ENCODE peak calls at places on chromosomes 12 and 14, in seven cellular contexts. One of them, this sample, is unnamed.

GRCh38 chr14:74941676-74942097 is 13.7 kb downstream of the PGF start:
- DNase-seq in CD4-positive, alpha-beta T cell: peak; percentile 46
- DNase-seq in MCF 10A: peak; percentile 35
- DNase-seq in transverse colon: peak; percentile 52
- DNase-seq in GM10248: peak; percentile 79
- DNase-seq in keratinocyte: no peak
- DNase-seq in lower lobe of right lung: peak; percentile 84
- DNase-seq in this sample: peak; percentile 71

GRCh38 chr12:145369-145960 is 68.5 kb downstream of the SLC6A12 start:
- DNase-seq in keratinocyte: no peak
- DNase-seq in CD4-positive, alpha-beta T cell: no peak
- DNase-seq in GM10248: no peak
- DNase-seq in lower lobe of right lung: no peak
- DNase-seq in MCF 10A: no peak
- DNase-seq in transverse colon: no peak
- DNase-seq in this sample: no peak

GRCh38 chr12:3149505-3150307 is 72.5 kb downstream of the TSPAN9 start:
- DNase-seq in lower lobe of right lung: no peak
- DNase-seq in transverse colon: no peak
- DNase-seq in keratinocyte: no peak
- DNase-seq in MCF 10A: no peak
- DNase-seq in GM10248: no peak
- DNase-seq in CD4-positive, alpha-beta T cell: no peak
- DNase-seq in this sample: no peak

GRCh38 chr12:79452906-79453305 is 237.9 kb downstream of the PAWR start:
- DNase-seq in MCF 10A: peak; percentile 83
- DNase-seq in CD4-positive, alpha-beta T cell: no peak
- DNase-seq in GM10248: no peak
- DNase-seq in transverse colon: no peak
- DNase-seq in keratinocyte: no peak
- DNase-seq in lower lobe of right lung: no peak
- DNase-seq in this sample: no peak

GRCh38 chr14:68644101-68644500 is 148.8 kb downstream of the ZFP36L1 start:
- DNase-seq in transverse colon: no peak
- DNase-seq in keratinocyte: no peak
- DNase-seq in lower lobe of right lung: no peak
- DNase-seq in CD4-positive, alpha-beta T cell: no peak
- DNase-seq in MCF 10A: no peak
- DNase-seq in GM10248: no peak
- DNase-seq in this sample: no peak

GRCh38 chr14:56328021-56328420 is 209.8 kb downstream of the PELI2 start:
- DNase-seq in keratinocyte: no peak
- DNase-seq in transverse colon: no peak
- DNase-seq in lower lobe of right lung: no peak
- DNase-seq in CD4-positive, alpha-beta T cell: no peak
- DNase-seq in GM10248: no peak
- DNase-seq in MCF 10A: no peak
- DNase-seq in this sample: no peak

GRCh38 chr12:114916124-114916523 is 232.1 kb upstream of the TBX3 start:
- DNase-seq in transverse colon: no peak
- DNase-seq in GM10248: no peak
- DNase-seq in lower lobe of right lung: no peak
- DNase-seq in CD4-positive, alpha-beta T cell: no peak
- DNase-seq in keratinocyte: no peak
- DNase-seq in MCF 10A: peak; percentile 69
- DNase-seq in this sample: no peak

GRCh38 chr12:122486805-122487426 is 13.8 kb downstream of the ZCCHC8 start:
- DNase-seq in GM10248: no peak
- DNase-seq in transverse colon: no peak
- DNase-seq in keratinocyte: no peak
- DNase-seq in lower lobe of right lung: no peak
- DNase-seq in MCF 10A: no peak
- DNase-seq in CD4-positive, alpha-beta T cell: no peak
- DNase-seq in this sample: no peak

GRCh38 chr14:63435838-63436237 is 107.3 kb downstream of the PPP2R5E start:
- DNase-seq in lower lobe of right lung: peak; percentile 81
- DNase-seq in CD4-positive, alpha-beta T cell: no peak
- DNase-seq in MCF 10A: peak; percentile 53
- DNase-seq in transverse colon: peak; percentile 57
- DNase-seq in keratinocyte: no peak
- DNase-seq in GM10248: no peak
- DNase-seq in this sample: no peak

GRCh38 chr12:82554529-82554928 is 132.2 kb upstream of the TMTC2 start:
- DNase-seq in transverse colon: no peak
- DNase-seq in GM10248: peak; percentile 34
- DNase-seq in CD4-positive, alpha-beta T cell: no peak
- DNase-seq in MCF 10A: peak; percentile 8
- DNase-seq in lower lobe of right lung: no peak
- DNase-seq in keratinocyte: no peak
- DNase-seq in this sample: peak; percentile 13

GRCh38 chr12:108237272-108237671 is 101.8 kb downstream of the CMKLR1 start:
- DNase-seq in transverse colon: no peak
- DNase-seq in GM10248: no peak
- DNase-seq in MCF 10A: peak; percentile 52
- DNase-seq in lower lobe of right lung: no peak
- DNase-seq in keratinocyte: no peak
- DNase-seq in CD4-positive, alpha-beta T cell: no peak
- DNase-seq in this sample: no peak

GRCh38 chr12:6936642-6937480 is 6.8 kb upstream of the RNU7-1 start:
- DNase-seq in keratinocyte: no peak
- DNase-seq in transverse colon: no peak
- DNase-seq in GM10248: peak; percentile 65
- DNase-seq in lower lobe of right lung: no peak
- DNase-seq in MCF 10A: no peak
- DNase-seq in CD4-positive, alpha-beta T cell: peak; percentile 50
- DNase-seq in this sample: peak; percentile 65

GRCh38 chr12:79358716-79359341 is 331.9 kb downstream of the PAWR start:
- DNase-seq in CD4-positive, alpha-beta T cell: no peak
- DNase-seq in lower lobe of right lung: no peak
- DNase-seq in GM10248: no peak
- DNase-seq in MCF 10A: no peak
- DNase-seq in keratinocyte: no peak
- DNase-seq in transverse colon: no peak
- DNase-seq in this sample: no peak

GRCh38 chr12:114408881-114409795 is 3.2 kb upstream of the TBX5 start:
- DNase-seq in CD4-positive, alpha-beta T cell: no peak
- DNase-seq in keratinocyte: no peak
- DNase-seq in MCF 10A: no peak
- DNase-seq in GM10248: no peak
- DNase-seq in transverse colon: no peak
- DNase-seq in lower lobe of right lung: no peak
- DNase-seq in this sample: peak; percentile 25

GRCh38 chr12:54394281-54394719 is 9.8 kb upstream of the ZNF385A start:
- DNase-seq in GM10248: no peak
- DNase-seq in transverse colon: peak; percentile 57
- DNase-seq in lower lobe of right lung: no peak
- DNase-seq in MCF 10A: peak; percentile 75
- DNase-seq in keratinocyte: no peak
- DNase-seq in CD4-positive, alpha-beta T cell: no peak
- DNase-seq in this sample: no peak

GRCh38 chr12:70032076-70032475 is 207.0 kb downstream of the MYRFL start:
- DNase-seq in MCF 10A: no peak
- DNase-seq in transverse colon: no peak
- DNase-seq in lower lobe of right lung: no peak
- DNase-seq in keratinocyte: no peak
- DNase-seq in CD4-positive, alpha-beta T cell: no peak
- DNase-seq in GM10248: no peak
- DNase-seq in this sample: no peak

GRCh38 chr12:4909734-4910501 is at the start of gene KCNA1:
- DNase-seq in lower lobe of right lung: no peak
- DNase-seq in CD4-positive, alpha-beta T cell: no peak
- DNase-seq in transverse colon: no peak
- DNase-seq in MCF 10A: no peak
- DNase-seq in keratinocyte: no peak
- DNase-seq in GM10248: peak; percentile 46
- DNase-seq in this sample: peak; percentile 54

GRCh38 chr12:69341328-69341727 is 6.9 kb upstream of the LYZ start:
- DNase-seq in lower lobe of right lung: no peak
- DNase-seq in transverse colon: no peak
- DNase-seq in GM10248: no peak
- DNase-seq in CD4-positive, alpha-beta T cell: no peak
- DNase-seq in keratinocyte: no peak
- DNase-seq in MCF 10A: peak; percentile 20
- DNase-seq in this sample: no peak

GRCh38 chr14:95935228-95935822 is 58.7 kb downstream of the TUNAR start:
- DNase-seq in MCF 10A: peak; percentile 48
- DNase-seq in keratinocyte: no peak
- DNase-seq in lower lobe of right lung: no peak
- DNase-seq in CD4-positive, alpha-beta T cell: no peak
- DNase-seq in transverse colon: no peak
- DNase-seq in GM10248: no peak
- DNase-seq in this sample: no peak

GRCh38 chr12:86134571-86134970 is 121.6 kb downstream of the MGAT4C start:
- DNase-seq in lower lobe of right lung: no peak
- DNase-seq in keratinocyte: no peak
- DNase-seq in MCF 10A: no peak
- DNase-seq in GM10248: no peak
- DNase-seq in CD4-positive, alpha-beta T cell: no peak
- DNase-seq in transverse colon: no peak
- DNase-seq in this sample: no peak

GRCh38 chr12:77031745-77032144 is 33.6 kb downstream of the E2F7 start:
- DNase-seq in keratinocyte: peak; percentile 52
- DNase-seq in lower lobe of right lung: no peak
- DNase-seq in CD4-positive, alpha-beta T cell: no peak
- DNase-seq in transverse colon: no peak
- DNase-seq in MCF 10A: peak; percentile 58
- DNase-seq in GM10248: no peak
- DNase-seq in this sample: no peak

GRCh38 chr12:50542448-50542847 is 37.7 kb downstream of the DIP2B start:
- DNase-seq in keratinocyte: peak; percentile 91
- DNase-seq in GM10248: peak; percentile 29
- DNase-seq in lower lobe of right lung: no peak
- DNase-seq in transverse colon: no peak
- DNase-seq in MCF 10A: peak; percentile 49
- DNase-seq in CD4-positive, alpha-beta T cell: no peak
- DNase-seq in this sample: peak; percentile 42

GRCh38 chr14:23378612-23379220 is 1.9 kb downstream of the CMTM5 start:
- DNase-seq in GM10248: no peak
- DNase-seq in MCF 10A: no peak
- DNase-seq in transverse colon: no peak
- DNase-seq in CD4-positive, alpha-beta T cell: no peak
- DNase-seq in keratinocyte: no peak
- DNase-seq in lower lobe of right lung: no peak
- DNase-seq in this sample: no peak
- TF ChIP-seq CTCF in GM10248: no peak
- TF ChIP-seq CTCF in MCF 10A: no peak
- TF ChIP-seq CTCF in transverse colon: no peak
- TF ChIP-seq CTCF in CD4-positive, alpha-beta T cell: no peak
- TF ChIP-seq CTCF in keratinocyte: no peak
- TF ChIP-seq CTCF in lower lobe of right lung: no peak
- TF ChIP-seq CTCF in this sample: no peak

GRCh38 chr14:35420036-35420811 is 15.7 kb upstream of the NFKBIA start:
- DNase-seq in CD4-positive, alpha-beta T cell: no peak
- DNase-seq in transverse colon: no peak
- DNase-seq in MCF 10A: peak; percentile 33
- DNase-seq in GM10248: no peak
- DNase-seq in keratinocyte: no peak
- DNase-seq in lower lobe of right lung: no peak
- DNase-seq in this sample: no peak
- TF ChIP-seq CTCF in CD4-positive, alpha-beta T cell: no peak
- TF ChIP-seq CTCF in transverse colon: no peak
- TF ChIP-seq CTCF in MCF 10A: no peak
- TF ChIP-seq CTCF in GM10248: no peak
- TF ChIP-seq CTCF in keratinocyte: no peak
- TF ChIP-seq CTCF in lower lobe of right lung: no peak
- TF ChIP-seq CTCF in this sample: no peak

GRCh38 chr12:2008677-2009076 is 4.4 kb upstream of the DCP1B start:
- DNase-seq in MCF 10A: no peak
- DNase-seq in transverse colon: no peak
- DNase-seq in keratinocyte: no peak
- DNase-seq in lower lobe of right lung: no peak
- DNase-seq in GM10248: no peak
- DNase-seq in CD4-positive, alpha-beta T cell: no peak
- DNase-seq in this sample: no peak

GRCh38 chr12:2013111-2013510 is 8.9 kb upstream of the DCP1B start:
- DNase-seq in MCF 10A: no peak
- DNase-seq in transverse colon: no peak
- DNase-seq in keratinocyte: no peak
- DNase-seq in lower lobe of right lung: no peak
- DNase-seq in CD4-positive, alpha-beta T cell: no peak
- DNase-seq in GM10248: no peak
- DNase-seq in this sample: no peak

GRCh38 chr12:2013527-2014223 is 9.4 kb upstream of the DCP1B start:
- DNase-seq in CD4-positive, alpha-beta T cell: no peak
- DNase-seq in GM10248: no peak
- DNase-seq in keratinocyte: no peak
- DNase-seq in transverse colon: no peak
- DNase-seq in lower lobe of right lung: no peak
- DNase-seq in MCF 10A: no peak
- DNase-seq in this sample: no peak

GRCh38 chr12:2011641-2012607 is 7.7 kb upstream of the DCP1B start:
- DNase-seq in transverse colon: no peak
- DNase-seq in MCF 10A: no peak
- DNase-seq in lower lobe of right lung: no peak
- DNase-seq in keratinocyte: no peak
- DNase-seq in GM10248: no peak
- DNase-seq in CD4-positive, alpha-beta T cell: no peak
- DNase-seq in this sample: no peak

GRCh38 chr12:2009623-2010022 is 5.4 kb upstream of the DCP1B start:
- DNase-seq in keratinocyte: no peak
- DNase-seq in lower lobe of right lung: no peak
- DNase-seq in transverse colon: no peak
- DNase-seq in MCF 10A: no peak
- DNase-seq in CD4-positive, alpha-beta T cell: no peak
- DNase-seq in GM10248: no peak
- DNase-seq in this sample: no peak
- TF ChIP-seq CTCF in keratinocyte: peak; percentile 9
- TF ChIP-seq CTCF in lower lobe of right lung: no peak
- TF ChIP-seq CTCF in transverse colon: no peak
- TF ChIP-seq CTCF in MCF 10A: peak; percentile 5
- TF ChIP-seq CTCF in CD4-positive, alpha-beta T cell: no peak
- TF ChIP-seq CTCF in GM10248: no peak
- TF ChIP-seq CTCF in this sample: peak; percentile 15

GRCh38 chr12:93939641-93940040 is 208.7 kb upstream of the PLXNC1 start:
- DNase-seq in MCF 10A: no peak
- DNase-seq in transverse colon: no peak
- DNase-seq in GM10248: no peak
- DNase-seq in CD4-positive, alpha-beta T cell: no peak
- DNase-seq in lower lobe of right lung: no peak
- DNase-seq in keratinocyte: no peak
- DNase-seq in this sample: no peak

GRCh38 chr12:93944196-93944595 is 204.2 kb upstream of the PLXNC1 start:
- DNase-seq in GM10248: no peak
- DNase-seq in MCF 10A: no peak
- DNase-seq in keratinocyte: no peak
- DNase-seq in CD4-positive, alpha-beta T cell: no peak
- DNase-seq in lower lobe of right lung: no peak
- DNase-seq in transverse colon: no peak
- DNase-seq in this sample: no peak

GRCh38 chr12:93946542-93947150 is 201.7 kb upstream of the PLXNC1 start:
- DNase-seq in MCF 10A: peak; percentile 78
- DNase-seq in GM10248: no peak
- DNase-seq in CD4-positive, alpha-beta T cell: no peak
- DNase-seq in transverse colon: no peak
- DNase-seq in keratinocyte: no peak
- DNase-seq in lower lobe of right lung: no peak
- DNase-seq in this sample: no peak

GRCh38 chr12:93947486-93947885 is 200.9 kb upstream of the PLXNC1 start:
- DNase-seq in MCF 10A: no peak
- DNase-seq in GM10248: no peak
- DNase-seq in CD4-positive, alpha-beta T cell: no peak
- DNase-seq in keratinocyte: no peak
- DNase-seq in lower lobe of right lung: no peak
- DNase-seq in transverse colon: no peak
- DNase-seq in this sample: no peak

GRCh38 chr12:93943766-93944165 is 204.6 kb upstream of the PLXNC1 start:
- DNase-seq in MCF 10A: peak; percentile 58
- DNase-seq in keratinocyte: no peak
- DNase-seq in lower lobe of right lung: no peak
- DNase-seq in CD4-positive, alpha-beta T cell: no peak
- DNase-seq in transverse colon: no peak
- DNase-seq in GM10248: no peak
- DNase-seq in this sample: no peak
- TF ChIP-seq CTCF in MCF 10A: no peak
- TF ChIP-seq CTCF in keratinocyte: no peak
- TF ChIP-seq CTCF in lower lobe of right lung: no peak
- TF ChIP-seq CTCF in CD4-positive, alpha-beta T cell: no peak
- TF ChIP-seq CTCF in transverse colon: no peak
- TF ChIP-seq CTCF in GM10248: no peak
- TF ChIP-seq CTCF in this sample: no peak

This sample was measured in GM13977.